ENCODE peak calls at places on chromosomes 3 and 15, in ten cellular contexts. One of them, this sample, is unnamed.
A peak's percentile ranks its signal among the peaks of the same experiment; 100 is the strongest.

GRCh38 chr15:37059051-37059450 is 41.3 kb downstream of the MEIS2 start:
- DNase-seq in stimulated activated CD4-positive, alpha-beta T cell treated with anti-CD3 and anti-CD28 coated beads, Interleukin-4, amount 100 ng/mL, for 1 hour: no peak
- DNase-seq in mucosa of descending colon: no peak
- DNase-seq in WTC11: no peak
- DNase-seq in activated B cell treated with CpG ODN at 0.5 μM for 24 hours: no peak
- DNase-seq in SJSA1: no peak
- DNase-seq in GF-D8: no peak
- DNase-seq in A549: no peak
- DNase-seq in colonic mucosa: no peak
- DNase-seq in HCT116: peak; percentile 4
- DNase-seq in this sample: no peak

GRCh38 chr15:61070111-61070901 is 158.8 kb downstream of the RORA start:
- DNase-seq in stimulated activated CD4-positive, alpha-beta T cell treated with anti-CD3 and anti-CD28 coated beads, Interleukin-4, amount 100 ng/mL, for 1 hour: no peak
- DNase-seq in mucosa of descending colon: no peak
- DNase-seq in WTC11: no peak
- DNase-seq in activated B cell treated with CpG ODN at 0.5 μM for 24 hours: no peak
- DNase-seq in SJSA1: no peak
- DNase-seq in GF-D8: no peak
- DNase-seq in A549: no peak
- DNase-seq in colonic mucosa: no peak
- DNase-seq in HCT116: no peak
- DNase-seq in this sample: no peak

GRCh38 chr3:135432402-135432801 is 533.1 kb upstream of the PPP2R3A start:
- DNase-seq in stimulated activated CD4-positive, alpha-beta T cell treated with anti-CD3 and anti-CD28 coated beads, Interleukin-4, amount 100 ng/mL, for 1 hour: no peak
- DNase-seq in mucosa of descending colon: no peak
- DNase-seq in WTC11: no peak
- DNase-seq in activated B cell treated with CpG ODN at 0.5 μM for 24 hours: no peak
- DNase-seq in SJSA1: no peak
- DNase-seq in GF-D8: no peak
- DNase-seq in A549: no peak
- DNase-seq in colonic mucosa: no peak
- DNase-seq in HCT116: no peak
- DNase-seq in this sample: no peak

GRCh38 chr3:25603703-25604102 is 61.0 kb downstream of the TOP2B start:
- DNase-seq in stimulated activated CD4-positive, alpha-beta T cell treated with anti-CD3 and anti-CD28 coated beads, Interleukin-4, amount 100 ng/mL, for 1 hour: no peak
- DNase-seq in mucosa of descending colon: no peak
- DNase-seq in WTC11: no peak
- DNase-seq in activated B cell treated with CpG ODN at 0.5 μM for 24 hours: no peak
- DNase-seq in SJSA1: no peak
- DNase-seq in GF-D8: peak; percentile 79
- DNase-seq in A549: no peak
- DNase-seq in colonic mucosa: no peak
- DNase-seq in HCT116: no peak
- DNase-seq in this sample: no peak

GRCh38 chr3:119177321-119177720 is 3.9 kb downstream of the UPK1B start:
- DNase-seq in stimulated activated CD4-positive, alpha-beta T cell treated with anti-CD3 and anti-CD28 coated beads, Interleukin-4, amount 100 ng/mL, for 1 hour: no peak
- DNase-seq in mucosa of descending colon: no peak
- DNase-seq in WTC11: no peak
- DNase-seq in activated B cell treated with CpG ODN at 0.5 μM for 24 hours: no peak
- DNase-seq in SJSA1: no peak
- DNase-seq in GF-D8: no peak
- DNase-seq in A549: no peak
- DNase-seq in colonic mucosa: no peak
- DNase-seq in HCT116: no peak
- DNase-seq in this sample: no peak

GRCh38 chr3:14262212-14262611 is 83.6 kb downstream of the LSM3 start:
- DNase-seq in stimulated activated CD4-positive, alpha-beta T cell treated with anti-CD3 and anti-CD28 coated beads, Interleukin-4, amount 100 ng/mL, for 1 hour: no peak
- DNase-seq in mucosa of descending colon: no peak
- DNase-seq in WTC11: no peak
- DNase-seq in activated B cell treated with CpG ODN at 0.5 μM for 24 hours: no peak
- DNase-seq in SJSA1: no peak
- DNase-seq in GF-D8: no peak
- DNase-seq in A549: no peak
- DNase-seq in colonic mucosa: no peak
- DNase-seq in HCT116: no peak
- DNase-seq in this sample: peak; percentile 2

GRCh38 chr15:99556010-99556409 is 9.8 kb upstream of the MEF2A start:
- DNase-seq in stimulated activated CD4-positive, alpha-beta T cell treated with anti-CD3 and anti-CD28 coated beads, Interleukin-4, amount 100 ng/mL, for 1 hour: no peak
- DNase-seq in mucosa of descending colon: no peak
- DNase-seq in WTC11: no peak
- DNase-seq in activated B cell treated with CpG ODN at 0.5 μM for 24 hours: no peak
- DNase-seq in SJSA1: no peak
- DNase-seq in GF-D8: no peak
- DNase-seq in A549: no peak
- DNase-seq in colonic mucosa: no peak
- DNase-seq in HCT116: no peak
- DNase-seq in this sample: no peak

GRCh38 chr15:101614001-101614585 is 38.1 kb downstream of the TM2D3 start:
- DNase-seq in stimulated activated CD4-positive, alpha-beta T cell treated with anti-CD3 and anti-CD28 coated beads, Interleukin-4, amount 100 ng/mL, for 1 hour: no peak
- DNase-seq in mucosa of descending colon: no peak
- DNase-seq in WTC11: no peak
- DNase-seq in activated B cell treated with CpG ODN at 0.5 μM for 24 hours: no peak
- DNase-seq in SJSA1: no peak
- DNase-seq in GF-D8: no peak
- DNase-seq in A549: no peak
- DNase-seq in colonic mucosa: no peak
- DNase-seq in HCT116: no peak
- DNase-seq in this sample: no peak

This sample was measured in Peyer's patch.